ENCODE peak calls at places on chromosomes 5 and 9, in seven cellular contexts. One of them, this sample, is unnamed.

GRCh38 chr5:30099634-30100033 is 1093.9 kb upstream of the CDH6 start:
- DNase-seq in left ventricle myocardium inferior: no peak
- DNase-seq in activated T-cell treated with anti-CD3 and anti-CD28 coated beads, Interleukin-2, amount 50 U/mL, for 24 hours: no peak
- DNase-seq in LoVo: peak
- DNase-seq in iPS DF 6.9: no peak
- DNase-seq in posterior cingulate gyrus: no peak
- DNase-seq in stimulated activated CD8-positive, alpha-beta memory T cell treated with anti-CD3 and anti-CD28 coated beads, Interleukin-2, amount 100 ng/mL, for 48 hours: no peak
- DNase-seq in this sample: no peak

GRCh38 chr9:137618105-137619067 is at the start of gene EHMT1:
- DNase-seq in left ventricle myocardium inferior: peak
- DNase-seq in activated T-cell treated with anti-CD3 and anti-CD28 coated beads, Interleukin-2, amount 50 U/mL, for 24 hours: peak
- DNase-seq in LoVo: peak
- DNase-seq in iPS DF 6.9: no peak
- DNase-seq in posterior cingulate gyrus: peak
- DNase-seq in stimulated activated CD8-positive, alpha-beta memory T cell treated with anti-CD3 and anti-CD28 coated beads, Interleukin-2, amount 100 ng/mL, for 48 hours: peak
- DNase-seq in this sample: peak

GRCh38 chr9:29850664-29851063 is 2277.4 kb upstream of the C9orf72 start:
- DNase-seq in left ventricle myocardium inferior: no peak
- DNase-seq in activated T-cell treated with anti-CD3 and anti-CD28 coated beads, Interleukin-2, amount 50 U/mL, for 24 hours: no peak
- DNase-seq in LoVo: no peak
- DNase-seq in iPS DF 6.9: no peak
- DNase-seq in posterior cingulate gyrus: no peak
- DNase-seq in stimulated activated CD8-positive, alpha-beta memory T cell treated with anti-CD3 and anti-CD28 coated beads, Interleukin-2, amount 100 ng/mL, for 48 hours: no peak
- DNase-seq in this sample: no peak

GRCh38 chr5:94082405-94082804 is 341.0 kb upstream of the POU5F2 start:
- DNase-seq in left ventricle myocardium inferior: no peak
- DNase-seq in activated T-cell treated with anti-CD3 and anti-CD28 coated beads, Interleukin-2, amount 50 U/mL, for 24 hours: no peak
- DNase-seq in LoVo: no peak
- DNase-seq in iPS DF 6.9: no peak
- DNase-seq in posterior cingulate gyrus: no peak
- DNase-seq in stimulated activated CD8-positive, alpha-beta memory T cell treated with anti-CD3 and anti-CD28 coated beads, Interleukin-2, amount 100 ng/mL, for 48 hours: no peak
- DNase-seq in this sample: no peak

GRCh38 chr9:127557466-127557869 is 54.6 kb upstream of the STXBP1 start:
- DNase-seq in left ventricle myocardium inferior: no peak
- DNase-seq in activated T-cell treated with anti-CD3 and anti-CD28 coated beads, Interleukin-2, amount 50 U/mL, for 24 hours: no peak
- DNase-seq in LoVo: no peak
- DNase-seq in iPS DF 6.9: no peak
- DNase-seq in posterior cingulate gyrus: no peak
- DNase-seq in stimulated activated CD8-positive, alpha-beta memory T cell treated with anti-CD3 and anti-CD28 coated beads, Interleukin-2, amount 100 ng/mL, for 48 hours: no peak
- DNase-seq in this sample: no peak

GRCh38 chr9:589723-590122 is 251.8 kb upstream of the DMRT1 start:
- DNase-seq in left ventricle myocardium inferior: no peak
- DNase-seq in activated T-cell treated with anti-CD3 and anti-CD28 coated beads, Interleukin-2, amount 50 U/mL, for 24 hours: no peak
- DNase-seq in LoVo: no peak
- DNase-seq in iPS DF 6.9: no peak
- DNase-seq in posterior cingulate gyrus: no peak
- DNase-seq in stimulated activated CD8-positive, alpha-beta memory T cell treated with anti-CD3 and anti-CD28 coated beads, Interleukin-2, amount 100 ng/mL, for 48 hours: no peak
- DNase-seq in this sample: no peak

GRCh38 chr9:22041792-22042191 is 32.7 kb upstream of the CDKN2B start:
- DNase-seq in left ventricle myocardium inferior: no peak
- DNase-seq in activated T-cell treated with anti-CD3 and anti-CD28 coated beads, Interleukin-2, amount 50 U/mL, for 24 hours: no peak
- DNase-seq in LoVo: peak
- DNase-seq in iPS DF 6.9: peak
- DNase-seq in posterior cingulate gyrus: no peak
- DNase-seq in stimulated activated CD8-positive, alpha-beta memory T cell treated with anti-CD3 and anti-CD28 coated beads, Interleukin-2, amount 100 ng/mL, for 48 hours: no peak
- DNase-seq in this sample: no peak

GRCh38 chr5:130065617-130066016 is 161.4 kb downstream of the CHSY3 start:
- DNase-seq in left ventricle myocardium inferior: no peak
- DNase-seq in activated T-cell treated with anti-CD3 and anti-CD28 coated beads, Interleukin-2, amount 50 U/mL, for 24 hours: no peak
- DNase-seq in LoVo: no peak
- DNase-seq in iPS DF 6.9: no peak
- DNase-seq in posterior cingulate gyrus: no peak
- DNase-seq in stimulated activated CD8-positive, alpha-beta memory T cell treated with anti-CD3 and anti-CD28 coated beads, Interleukin-2, amount 100 ng/mL, for 48 hours: no peak
- DNase-seq in this sample: no peak

GRCh38 chr9:98551511-98552286 is 157.0 kb downstream of the GABBR2 start:
- DNase-seq in left ventricle myocardium inferior: no peak
- DNase-seq in activated T-cell treated with anti-CD3 and anti-CD28 coated beads, Interleukin-2, amount 50 U/mL, for 24 hours: no peak
- DNase-seq in LoVo: no peak
- DNase-seq in iPS DF 6.9: no peak
- DNase-seq in posterior cingulate gyrus: no peak
- DNase-seq in stimulated activated CD8-positive, alpha-beta memory T cell treated with anti-CD3 and anti-CD28 coated beads, Interleukin-2, amount 100 ng/mL, for 48 hours: no peak
- DNase-seq in this sample: peak

GRCh38 chr5:124744170-124744911 is 2.1 kb downstream of the ZNF608 start:
- DNase-seq in left ventricle myocardium inferior: peak
- DNase-seq in activated T-cell treated with anti-CD3 and anti-CD28 coated beads, Interleukin-2, amount 50 U/mL, for 24 hours: no peak
- DNase-seq in LoVo: no peak
- DNase-seq in iPS DF 6.9: no peak
- DNase-seq in posterior cingulate gyrus: peak
- DNase-seq in stimulated activated CD8-positive, alpha-beta memory T cell treated with anti-CD3 and anti-CD28 coated beads, Interleukin-2, amount 100 ng/mL, for 48 hours: no peak
- DNase-seq in this sample: no peak

GRCh38 chr9:90002299-90003045 is 397.7 kb downstream of the GADD45G start:
- DNase-seq in left ventricle myocardium inferior: no peak
- DNase-seq in activated T-cell treated with anti-CD3 and anti-CD28 coated beads, Interleukin-2, amount 50 U/mL, for 24 hours: no peak
- DNase-seq in LoVo: no peak
- DNase-seq in iPS DF 6.9: no peak
- DNase-seq in posterior cingulate gyrus: no peak
- DNase-seq in stimulated activated CD8-positive, alpha-beta memory T cell treated with anti-CD3 and anti-CD28 coated beads, Interleukin-2, amount 100 ng/mL, for 48 hours: no peak
- DNase-seq in this sample: no peak

GRCh38 chr9:5773324-5773999 is 59.5 kb downstream of the ERMP1 start:
- DNase-seq in left ventricle myocardium inferior: no peak
- DNase-seq in activated T-cell treated with anti-CD3 and anti-CD28 coated beads, Interleukin-2, amount 50 U/mL, for 24 hours: no peak
- DNase-seq in LoVo: no peak
- DNase-seq in iPS DF 6.9: no peak
- DNase-seq in posterior cingulate gyrus: no peak
- DNase-seq in stimulated activated CD8-positive, alpha-beta memory T cell treated with anti-CD3 and anti-CD28 coated beads, Interleukin-2, amount 100 ng/mL, for 48 hours: no peak
- DNase-seq in this sample: no peak

This sample was measured in AG04450.